ENCODE peak calls at places on chromosome 20, in seven cellular contexts. G is fibroblast of the aortic adventitia, L is A549, N is right atrium auricular region, Y is GM12865, E is psoas muscle, I is progenitor cell of endocrine pancreas. O is an unnamed sample.

GRCh38 chr20:10469599-10469998 is 34.5 kb downstream of the SLX4IP start:
- DNase-seq in G (peak; percentile 93), L (peak; percentile 89), N (peak; percentile 66), Y (peak; percentile 49), E (no peak), I (no peak), O (peak; percentile 61)

GRCh38 chr20:57619053-57619831 is 984 bp downstream of the ZBP1 start:
- DNase-seq in G (no peak), L (no peak), N (peak; percentile 60), Y (peak; percentile 93), E (peak; percentile 75), I (no peak), O (no peak)

GRCh38 chr20:53034899-53035298 is 62.7 kb downstream of the TSHZ2 start:
- DNase-seq in G (no peak), L (no peak), N (no peak), Y (no peak), E (no peak), I (no peak), O (no peak)

GRCh38 chr20:50585214-50585613 is 75.0 kb downstream of the PTPN1 start:
- DNase-seq in G (no peak), L (no peak), N (no peak), Y (no peak), E (no peak), I (no peak), O (no peak)

GRCh38 chr20:32288225-32288849 is 10.9 kb downstream of the KIF3B start:
- DNase-seq in G (no peak), L (no peak), N (no peak), Y (no peak), E (no peak), I (no peak), O (no peak)

GRCh38 chr20:53664121-53664520 is 70.5 kb upstream of the ZNF217 start:
- DNase-seq in G (no peak), L (no peak), N (no peak), Y (no peak), E (no peak), I (no peak), O (no peak)

GRCh38 chr20:62511300-62511914 is 35.6 kb upstream of the GATA5 start:
- DNase-seq in G (no peak), L (no peak), N (no peak), Y (no peak), E (peak; percentile 91), I (no peak), O (peak; percentile 13)

GRCh38 chr20:4973330-4974097 is 27.8 kb downstream of the SLC23A2 start:
- DNase-seq in G (peak; percentile 82), L (peak; percentile 79), N (peak; percentile 64), Y (peak; percentile 96), E (peak; percentile 51), I (no peak), O (peak; percentile 8)

GRCh38 chr20:14333734-14334133 is 3.7 kb downstream of the FLRT3 start:
- DNase-seq in G (no peak), L (no peak), N (no peak), Y (peak; percentile 45), E (no peak), I (no peak), O (no peak)

GRCh38 chr20:10864076-10864672 is 190.4 kb upstream of the JAG1 start:
- DNase-seq in G (peak; percentile 89), L (peak; percentile 31), N (no peak), Y (no peak), E (no peak), I (no peak), O (peak; percentile 24)

GRCh38 chr20:37220796-37221195 is 40.8 kb downstream of the GHRH start:
- DNase-seq in G (peak; percentile 57), L (no peak), N (no peak), Y (no peak), E (no peak), I (no peak), O (no peak)

GRCh38 chr20:62742550-62742949 is 33.9 kb downstream of the NTSR1 start:
- DNase-seq in G (no peak), L (no peak), N (no peak), Y (no peak), E (peak; percentile 36), I (no peak), O (no peak)

GRCh38 chr20:31475032-31475431 is at the start of the genes DEFB124 and REM1:
- DNase-seq in G (no peak), L (no peak), N (no peak), Y (no peak), E (peak; percentile 59), I (no peak), O (peak; percentile 67)

GRCh38 chr20:17610566-17611289 is 40.9 kb downstream of the DSTN start:
- DNase-seq in G (no peak), L (no peak), N (peak; percentile 59), Y (no peak), E (peak; percentile 50), I (no peak), O (no peak)

GRCh38 chr20:57581202-57582028 is 20.5 kb downstream of the PCK1 start:
- DNase-seq in G (no peak), L (no peak), N (no peak), Y (no peak), E (no peak), I (no peak), O (no peak)

GRCh38 chr20:18466574-18466893 is 296 bp downstream of the DZANK1 start:
- DNase-seq in G (no peak), L (no peak), N (no peak), Y (no peak), E (no peak), I (no peak), O (no peak)

GRCh38 chr20:36792422-36792821 is 18.9 kb upstream of the DSN1 start:
- DNase-seq in G (peak; percentile 64), L (peak; percentile 77), N (no peak), Y (peak; percentile 70), E (no peak), I (no peak), O (no peak)

GRCh38 chr20:56628015-56628872 is 862 bp upstream of the TFAP2C start:
- DNase-seq in G (no peak), L (peak; percentile 39), N (no peak), Y (no peak), E (no peak), I (no peak), O (no peak)

GRCh38 chr20:35199696-35200095 is 26.8 kb upstream of the MMP24 start:
- DNase-seq in G (peak; percentile 22), L (no peak), N (no peak), Y (no peak), E (no peak), I (no peak), O (no peak)

GRCh38 chr20:19314619-19315018 is 102.2 kb downstream of the SLC24A3 start:
- DNase-seq in G (no peak), L (no peak), N (peak; percentile 52), Y (no peak), E (no peak), I (no peak), O (no peak)

GRCh38 chr20:4961746-4962145 is 39.6 kb downstream of the SLC23A2 start:
- DNase-seq in G (peak; percentile 91), L (peak; percentile 74), N (no peak), Y (no peak), E (no peak), I (no peak), O (no peak)

GRCh38 chr20:34195355-34195754 is 45.9 kb upstream of the ASIP start:
- DNase-seq in G (no peak), L (no peak), N (no peak), Y (no peak), E (no peak), I (no peak), O (no peak)

GRCh38 chr20:34189572-34190163 is 51.6 kb upstream of the ASIP start:
- DNase-seq in G (no peak), L (no peak), N (no peak), Y (no peak), E (no peak), I (no peak), O (no peak)

GRCh38 chr20:34185766-34186620 is 55.2 kb upstream of the ASIP start:
- DNase-seq in G (peak; percentile 46), L (no peak), N (no peak), Y (no peak), E (no peak), I (no peak), O (no peak)

GRCh38 chr20:34190262-34190661 is 51.0 kb upstream of the ASIP start:
- DNase-seq in G (no peak), L (no peak), N (no peak), Y (no peak), E (no peak), I (no peak), O (no peak)

GRCh38 chr20:34190679-34191090 is 50.5 kb upstream of the ASIP start:
- DNase-seq in G (peak; percentile 91), L (peak; percentile 82), N (peak; percentile 74), Y (peak; percentile 59), E (peak; percentile 75), I (peak; percentile 58), O (peak; percentile 52)
- TF ChIP-seq CTCF in G (peak; percentile 89), L (peak; percentile 82), N (peak; percentile 33), Y (peak; percentile 56), E (peak; percentile 71), I (peak; percentile 95), O (peak; percentile 59)

DNA sequence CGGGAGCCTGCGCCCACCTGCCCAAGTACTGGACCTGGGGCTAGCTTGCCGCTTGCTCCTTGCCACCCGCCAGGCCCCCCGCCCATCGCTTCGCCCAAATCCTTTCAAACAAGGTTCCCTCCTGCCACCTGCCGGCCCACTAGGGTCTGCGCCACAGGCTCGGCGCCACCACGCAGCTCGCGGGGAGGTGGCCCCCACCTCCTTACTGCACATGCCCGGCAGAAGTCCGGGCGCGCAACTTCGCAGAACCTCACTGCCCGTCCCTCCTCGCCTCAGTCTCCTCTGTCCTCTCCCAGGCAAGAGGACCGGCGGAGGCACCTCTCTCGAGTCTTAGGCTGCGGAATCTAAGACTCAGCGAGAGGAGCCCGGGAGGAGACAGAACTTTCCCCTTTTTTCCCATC is 11.2 kb downstream of the GNAS-AS1 start:
- DNase-seq in G (peak; percentile 23), L (peak; percentile 70), N (no peak), Y (peak; percentile 46), E (peak; percentile 68), I (no peak), O (peak; percentile 43)
- TF ChIP-seq CTCF in G (peak; percentile 52), L (peak; percentile 60), N (no peak), Y (peak; percentile 29), E (peak; percentile 42), I (peak; percentile 59), O (no peak)

GRCh38 chr20:38315290-38315966 is 11.5 kb downstream of the BPI start:
- DNase-seq in G (peak; percentile 42), L (peak; percentile 14), N (no peak), Y (no peak), E (no peak), I (no peak), O (no peak)
- TF ChIP-seq CTCF in G (peak; percentile 28), L (no peak), N (no peak), Y (no peak), E (no peak), I (no peak), O (no peak)

GRCh38 chr20:3669710-3670367 is 6.6 kb upstream of the GFRA4 start:
- DNase-seq in G (no peak), L (no peak), N (no peak), Y (no peak), E (no peak), I (no peak), O (no peak)

GRCh38 chr20:3671986-3672863 is 9.0 kb upstream of the GFRA4 start:
- DNase-seq in G (no peak), L (no peak), N (no peak), Y (no peak), E (no peak), I (no peak), O (no peak)

GRCh38 chr20:3672864-3673550 is 8.8 kb downstream of the ADAM33 start:
- DNase-seq in G (no peak), L (no peak), N (no peak), Y (no peak), E (no peak), I (no peak), O (no peak)

GRCh38 chr20:3670945-3671344 is 7.7 kb upstream of the GFRA4 start:
- DNase-seq in G (no peak), L (no peak), N (no peak), Y (no peak), E (no peak), I (no peak), O (no peak)

GRCh38 chr20:3670511-3670910 is 7.3 kb upstream of the GFRA4 start:
- DNase-seq in G (no peak), L (no peak), N (no peak), Y (no peak), E (no peak), I (no peak), O (no peak)
- TF ChIP-seq CTCF in G (peak; percentile 8), L (no peak), N (no peak), Y (no peak), E (no peak), I (peak; percentile 24), O (no peak)

O was measured in heart right ventricle.